ENCODE peak calls at places on chromosomes 7 and 10, in eight cellular contexts. A is adipocyte; N is Calu3; U is SW 1271; G is NCI-H2171 treated with DMSO at 0.1 percent for 48 hours; W is stimulated activated CD8-positive, alpha-beta memory T cell treated with anti-CD3 and anti-CD28 coated beads, Interleukin-12 subunit alpha, Interleukin-12 subunit beta, amount 100 ng/mL, for 1 hour; Q is upper lobe of right lung; K is sigmoid colon. C is an unnamed sample.
A peak's percentile ranks its signal among the peaks of the same experiment; 100 is the strongest.

GRCh38 chr7:131424219-131424822 is 96.6 kb downstream of the MKLN1 start:
- DNase-seq in A (peak; percentile 80), N (no peak), U (no peak), G (peak; percentile 52), W (no peak), Q (no peak), K (no peak), C (no peak)

GRCh38 chr7:30924624-30925023 is 13.0 kb downstream of the AQP1 start:
- DNase-seq in A (no peak), N (peak; percentile 0), U (no peak), G (no peak), W (no peak), Q (no peak), K (no peak), C (peak; percentile 3)

GRCh38 chr10:29266641-29267040 is 22.2 kb upstream of the LYZL1 start:
- DNase-seq in A (peak; percentile 45), N (no peak), U (no peak), G (no peak), W (no peak), Q (no peak), K (no peak), C (peak; percentile 43)

GRCh38 chr7:131007439-131008330 is 273.7 kb upstream of the KLF14 start:
- DNase-seq in A (peak; percentile 94), N (peak; percentile 79), U (no peak), G (peak; percentile 15), W (peak; percentile 37), Q (no peak), K (peak; percentile 78), C (peak; percentile 37)

GRCh38 chr7:140866926-140867325 is 57.8 kb downstream of the BRAF start:
- DNase-seq in A (no peak), N (no peak), U (no peak), G (no peak), W (no peak), Q (no peak), K (no peak), C (no peak)

GRCh38 chr10:73858013-73858708 is 16.2 kb downstream of the CAMK2G start:
- DNase-seq in A (no peak), N (no peak), U (no peak), G (no peak), W (no peak), Q (no peak), K (peak; percentile 54), C (no peak)

GRCh38 chr10:3465406-3465891 is 292.9 kb upstream of the PITRM1 start:
- DNase-seq in A (no peak), N (no peak), U (no peak), G (no peak), W (no peak), Q (no peak), K (no peak), C (no peak)

GRCh38 chr10:48981310-48981907 is 41.8 kb upstream of the LRRC18 start:
- DNase-seq in A (peak; percentile 69), N (peak; percentile 69), U (no peak), G (no peak), W (no peak), Q (peak; percentile 81), K (no peak), C (peak; percentile 59)

GRCh38 chr7:74044366-74045350 is 16.7 kb downstream of the ELN start:
- DNase-seq in A (no peak), N (no peak), U (no peak), G (peak; percentile 22), W (no peak), Q (no peak), K (no peak), C (peak; percentile 77)

GRCh38 chr7:132216847-132217246 is 359.4 kb downstream of the PLXNA4 start:
- DNase-seq in A (no peak), N (no peak), U (no peak), G (no peak), W (no peak), Q (no peak), K (peak; percentile 11), C (no peak)

GRCh38 chr7:67470256-67470751 is 473.7 kb downstream of the TYW1 start:
- DNase-seq in A (peak; percentile 23), N (no peak), U (no peak), G (peak; percentile 35), W (no peak), Q (no peak), K (peak; percentile 71), C (no peak)

GRCh38 chr7:139767561-139767982 is 10.2 kb downstream of the HIPK2 start:
- DNase-seq in A (no peak), N (no peak), U (no peak), G (no peak), W (no peak), Q (no peak), K (no peak), C (no peak)

GRCh38 chr10:103053659-103054581 is 135.8 kb downstream of the CNNM2 start:
- DNase-seq in A (peak; percentile 92), N (no peak), U (no peak), G (no peak), W (peak; percentile 20), Q (peak; percentile 74), K (peak; percentile 82), C (peak; percentile 79)

GRCh38 chr7:157952841-157953645 is 616.2 kb downstream of the DNAJB6 start:
- DNase-seq in A (no peak), N (no peak), U (no peak), G (no peak), W (no peak), Q (peak; percentile 54), K (no peak), C (no peak)

GRCh38 chr10:31343009-31343408 is 24.0 kb downstream of the ZEB1 start:
- DNase-seq in A (no peak), N (no peak), U (no peak), G (no peak), W (no peak), Q (no peak), K (no peak), C (no peak)

C was measured in BE2C.